ENCODE peak calls at places on chromosomes 4 and X, in seven cellular contexts. P is heart left ventricle, L is left cardiac atrium, Z is HS-5, F is NCI-H774, A is T-cell, H is MG63. X is an unnamed sample.

GRCh38 chrX:9626379-9626778 is 139.3 kb downstream of the GPR143 start:
- DNase-seq in P (no peak), L (no peak), Z (no peak), F (peak; percentile 57), A (no peak), H (no peak), X (no peak)

GRCh38 chrX:118228456-118228855 is 111.8 kb upstream of the KLHL13 start:
- DNase-seq in P (no peak), L (no peak), Z (no peak), F (no peak), A (no peak), H (no peak), X (no peak)

GRCh38 chr4:21801661-21802355 is 146.8 kb downstream of the KCNIP4 start:
- DNase-seq in P (no peak), L (no peak), Z (no peak), F (no peak), A (no peak), H (no peak), X (no peak)

GRCh38 chrX:41913476-41913875 is 9.9 kb downstream of the CASK start:
- DNase-seq in P (no peak), L (no peak), Z (no peak), F (no peak), A (no peak), H (no peak), X (no peak)

GRCh38 chr4:111334356-111334755 is 711.5 kb upstream of the PITX2 start:
- DNase-seq in P (no peak), L (no peak), Z (no peak), F (no peak), A (no peak), H (no peak), X (no peak)

GRCh38 chr4:148052448-148052847 is 320.6 kb downstream of the ARHGAP10 start:
- DNase-seq in P (no peak), L (no peak), Z (no peak), F (no peak), A (peak; percentile 25), H (no peak), X (peak; percentile 59)

GRCh38 chr4:107689912-107690587 is 30.0 kb downstream of the PAPSS1 start:
- DNase-seq in P (no peak), L (no peak), Z (peak; percentile 69), F (no peak), A (no peak), H (no peak), X (no peak)

GRCh38 chr4:100042235-100042634 is 92.2 kb upstream of the H2AZ1 start:
- DNase-seq in P (no peak), L (no peak), Z (no peak), F (no peak), A (no peak), H (no peak), X (no peak)

GRCh38 chrX:119190736-119191282 is 45.3 kb upstream of the PGRMC1 start:
- DNase-seq in P (peak; percentile 20), L (no peak), Z (no peak), F (no peak), A (no peak), H (no peak), X (no peak)

GRCh38 chr4:74543983-74544382 is 99.0 kb downstream of the AREG start:
- DNase-seq in P (no peak), L (no peak), Z (no peak), F (no peak), A (no peak), H (no peak), X (no peak)

GRCh38 chr4:15893967-15894366 is 44.6 kb downstream of the FGFBP1 start:
- DNase-seq in P (no peak), L (no peak), Z (peak; percentile 84), F (no peak), A (no peak), H (peak; percentile 71), X (no peak)

GRCh38 chr4:89136525-89136924 is 25.2 kb downstream of the TIGD2 start:
- DNase-seq in P (no peak), L (no peak), Z (no peak), F (no peak), A (no peak), H (no peak), X (no peak)

GRCh38 chr4:99763635-99764101 is 53.0 kb upstream of the DAPP1 start:
- DNase-seq in P (no peak), L (no peak), Z (peak; percentile 90), F (no peak), A (no peak), H (peak; percentile 67), X (no peak)

GRCh38 chr4:76588268-76588667 is 153.2 kb downstream of the SHROOM3 start:
- DNase-seq in P (no peak), L (no peak), Z (no peak), F (no peak), A (no peak), H (no peak), X (no peak)

GRCh38 chr4:147644471-147644870 is 27.3 kb downstream of the TMEM184C start:
- DNase-seq in P (no peak), L (no peak), Z (no peak), F (no peak), A (no peak), H (no peak), X (no peak)

GRCh38 chrX:107450823-107451509 is 1.5 kb downstream of the FRMPD3 start:
- DNase-seq in P (no peak), L (no peak), Z (no peak), F (no peak), A (peak; percentile 3), H (no peak), X (no peak)

GRCh38 chrX:39688576-39689373 is 409.0 kb downstream of the BCOR start:
- DNase-seq in P (peak; percentile 79), L (peak; percentile 73), Z (no peak), F (peak; percentile 45), A (no peak), H (peak; percentile 54), X (no peak)